ENCODE peak calls at places on chromosomes 13 and 19, in nine cellular contexts. One of them, this sample, is unnamed.

GRCh38 chr19:41626278-41626677 is 596 bp downstream of the CEACAM4 start:
- DNase-seq in NCI-H510A treated with DMSO at 0.1 percent for 48 hours: no peak
- DNase-seq in tibial nerve: no peak
- DNase-seq in dorsolateral prefrontal cortex: no peak
- DNase-seq in breast epithelium: no peak
- DNase-seq in pancreas: no peak
- DNase-seq in stimulated activated CD4-positive, alpha-beta T cell treated with anti-CD3 and anti-CD28 coated beads, TNF-alpha, amount 100 ng/mL, for 48 hours: no peak
- DNase-seq in CD8-positive, alpha-beta memory T cell: no peak
- DNase-seq in nucleus accumbens: no peak
- DNase-seq in this sample: no peak

GRCh38 chr19:45041125-45041524 is 2.3 kb downstream of the CLASRP start:
- DNase-seq in NCI-H510A treated with DMSO at 0.1 percent for 48 hours: no peak
- DNase-seq in tibial nerve: no peak
- DNase-seq in dorsolateral prefrontal cortex: no peak
- DNase-seq in breast epithelium: no peak
- DNase-seq in pancreas: no peak
- DNase-seq in stimulated activated CD4-positive, alpha-beta T cell treated with anti-CD3 and anti-CD28 coated beads, TNF-alpha, amount 100 ng/mL, for 48 hours: no peak
- DNase-seq in CD8-positive, alpha-beta memory T cell: no peak
- DNase-seq in nucleus accumbens: no peak
- DNase-seq in this sample: no peak

GRCh38 chr13:31209172-31209818 is 9.5 kb downstream of the B3GLCT start:
- DNase-seq in NCI-H510A treated with DMSO at 0.1 percent for 48 hours: peak
- DNase-seq in tibial nerve: peak
- DNase-seq in dorsolateral prefrontal cortex: peak
- DNase-seq in breast epithelium: no peak
- DNase-seq in pancreas: no peak
- DNase-seq in stimulated activated CD4-positive, alpha-beta T cell treated with anti-CD3 and anti-CD28 coated beads, TNF-alpha, amount 100 ng/mL, for 48 hours: no peak
- DNase-seq in CD8-positive, alpha-beta memory T cell: peak
- DNase-seq in nucleus accumbens: peak
- DNase-seq in this sample: peak

GRCh38 chr19:50312967-50313811 is 16.0 kb downstream of the KCNC3 start:
- DNase-seq in NCI-H510A treated with DMSO at 0.1 percent for 48 hours: no peak
- DNase-seq in tibial nerve: no peak
- DNase-seq in dorsolateral prefrontal cortex: no peak
- DNase-seq in breast epithelium: no peak
- DNase-seq in pancreas: peak
- DNase-seq in stimulated activated CD4-positive, alpha-beta T cell treated with anti-CD3 and anti-CD28 coated beads, TNF-alpha, amount 100 ng/mL, for 48 hours: no peak
- DNase-seq in CD8-positive, alpha-beta memory T cell: no peak
- DNase-seq in nucleus accumbens: no peak
- DNase-seq in this sample: no peak

GRCh38 chr19:17394891-17395415 is 957 bp upstream of the CCDC194 start:
- DNase-seq in NCI-H510A treated with DMSO at 0.1 percent for 48 hours: peak
- DNase-seq in tibial nerve: peak
- DNase-seq in dorsolateral prefrontal cortex: no peak
- DNase-seq in breast epithelium: no peak
- DNase-seq in pancreas: no peak
- DNase-seq in stimulated activated CD4-positive, alpha-beta T cell treated with anti-CD3 and anti-CD28 coated beads, TNF-alpha, amount 100 ng/mL, for 48 hours: peak
- DNase-seq in CD8-positive, alpha-beta memory T cell: no peak
- DNase-seq in nucleus accumbens: no peak
- DNase-seq in this sample: no peak

GRCh38 chr19:45766293-45766918 is 2.6 kb downstream of the SIX5 start:
- DNase-seq in NCI-H510A treated with DMSO at 0.1 percent for 48 hours: no peak
- DNase-seq in tibial nerve: no peak
- DNase-seq in dorsolateral prefrontal cortex: no peak
- DNase-seq in breast epithelium: no peak
- DNase-seq in pancreas: peak
- DNase-seq in stimulated activated CD4-positive, alpha-beta T cell treated with anti-CD3 and anti-CD28 coated beads, TNF-alpha, amount 100 ng/mL, for 48 hours: no peak
- DNase-seq in CD8-positive, alpha-beta memory T cell: no peak
- DNase-seq in nucleus accumbens: no peak
- DNase-seq in this sample: no peak

GRCh38 chr13:39684531-39685137 is 29.2 kb downstream of the COG6 start:
- DNase-seq in NCI-H510A treated with DMSO at 0.1 percent for 48 hours: peak
- DNase-seq in tibial nerve: no peak
- DNase-seq in dorsolateral prefrontal cortex: no peak
- DNase-seq in breast epithelium: no peak
- DNase-seq in pancreas: no peak
- DNase-seq in stimulated activated CD4-positive, alpha-beta T cell treated with anti-CD3 and anti-CD28 coated beads, TNF-alpha, amount 100 ng/mL, for 48 hours: no peak
- DNase-seq in CD8-positive, alpha-beta memory T cell: peak
- DNase-seq in nucleus accumbens: no peak
- DNase-seq in this sample: no peak

GRCh38 chr19:2787115-2787514 is 1.8 kb downstream of the THOP1 start:
- DNase-seq in NCI-H510A treated with DMSO at 0.1 percent for 48 hours: no peak
- DNase-seq in tibial nerve: no peak
- DNase-seq in dorsolateral prefrontal cortex: no peak
- DNase-seq in breast epithelium: no peak
- DNase-seq in pancreas: no peak
- DNase-seq in stimulated activated CD4-positive, alpha-beta T cell treated with anti-CD3 and anti-CD28 coated beads, TNF-alpha, amount 100 ng/mL, for 48 hours: no peak
- DNase-seq in CD8-positive, alpha-beta memory T cell: no peak
- DNase-seq in nucleus accumbens: no peak
- DNase-seq in this sample: no peak

GRCh38 chr13:51148952-51149573 is 38.0 kb upstream of the C13orf42 start:
- DNase-seq in NCI-H510A treated with DMSO at 0.1 percent for 48 hours: peak
- DNase-seq in tibial nerve: peak
- DNase-seq in dorsolateral prefrontal cortex: peak
- DNase-seq in breast epithelium: no peak
- DNase-seq in pancreas: no peak
- DNase-seq in stimulated activated CD4-positive, alpha-beta T cell treated with anti-CD3 and anti-CD28 coated beads, TNF-alpha, amount 100 ng/mL, for 48 hours: no peak
- DNase-seq in CD8-positive, alpha-beta memory T cell: no peak
- DNase-seq in nucleus accumbens: peak
- DNase-seq in this sample: peak

GRCh38 chr19:18775586-18776287 is 15.4 kb downstream of the COMP start:
- DNase-seq in NCI-H510A treated with DMSO at 0.1 percent for 48 hours: no peak
- DNase-seq in tibial nerve: no peak
- DNase-seq in dorsolateral prefrontal cortex: no peak
- DNase-seq in breast epithelium: no peak
- DNase-seq in pancreas: peak
- DNase-seq in stimulated activated CD4-positive, alpha-beta T cell treated with anti-CD3 and anti-CD28 coated beads, TNF-alpha, amount 100 ng/mL, for 48 hours: no peak
- DNase-seq in CD8-positive, alpha-beta memory T cell: no peak
- DNase-seq in nucleus accumbens: no peak
- DNase-seq in this sample: no peak

GRCh38 chr19:1026189-1027019 is at the start of gene CNN2:
- DNase-seq in NCI-H510A treated with DMSO at 0.1 percent for 48 hours: no peak
- DNase-seq in tibial nerve: peak
- DNase-seq in dorsolateral prefrontal cortex: no peak
- DNase-seq in breast epithelium: peak
- DNase-seq in pancreas: peak
- DNase-seq in stimulated activated CD4-positive, alpha-beta T cell treated with anti-CD3 and anti-CD28 coated beads, TNF-alpha, amount 100 ng/mL, for 48 hours: no peak
- DNase-seq in CD8-positive, alpha-beta memory T cell: peak
- DNase-seq in nucleus accumbens: no peak
- DNase-seq in this sample: no peak